ENCODE peak calls at places on chromosomes 3 and 15, in eight cellular contexts. K, R, H, Y, J, Z, F and O are unnamed samples.

GRCh38 chr15:90557651-90558084 is 27.9 kb downstream of the CRTC3 start:
- DNase-seq in Z (no peak), Y (no peak), H (peak; percentile 87), K (peak; percentile 65), R (peak; percentile 43), F (peak; percentile 82), J (peak; percentile 64), O (no peak)

GRCh38 chr15:45734244-45734643 is 99.4 kb downstream of the SQOR start:
- DNase-seq in H (no peak), Y (no peak), J (no peak), K (no peak), R (no peak), Z (no peak), F (no peak), O (no peak)

GRCh38 chr15:35061171-35062163 is 23.6 kb downstream of the NANOGP8 start:
- DNase-seq in F (no peak), R (no peak), Y (no peak), Z (no peak), J (no peak), K (no peak), H (peak; percentile 20), O (no peak)

GRCh38 chr3:174223611-174224010 is 635.5 kb upstream of the NAALADL2 start:
- DNase-seq in J (no peak), Z (no peak), K (no peak), F (no peak), R (no peak), H (no peak), Y (no peak), O (no peak)

GRCh38 chr15:72907733-72908132 is 124.2 kb upstream of the ADPGK start:
- DNase-seq in R (no peak), F (peak; percentile 18), Z (no peak), H (no peak), J (no peak), Y (peak; percentile 73), K (no peak), O (no peak)

GRCh38 chr3:124347418-124347817 is 355.5 kb upstream of the ROPN1 start:
- DNase-seq in Y (no peak), K (no peak), J (no peak), R (no peak), Z (no peak), F (no peak), H (no peak), O (no peak)

GRCh38 chr15:66802087-66803001 is 100.3 kb downstream of the SMAD6 start:
- DNase-seq in K (peak; percentile 62), Z (no peak), H (peak; percentile 76), R (peak; percentile 83), F (no peak), J (no peak), Y (peak; percentile 8), O (no peak)

GRCh38 chr15:92891533-92892200 is 8.5 kb upstream of the CHD2 start:
- DNase-seq in F (no peak), Z (no peak), H (no peak), Y (no peak), J (no peak), R (no peak), K (no peak), O (no peak)

GRCh38 chr3:39176025-39176714 is 16.2 kb downstream of the XIRP1 start:
- DNase-seq in J (no peak), F (no peak), K (no peak), R (no peak), H (no peak), Z (no peak), Y (no peak), O (no peak)

GRCh38 chr3:14555835-14556234 is 15.7 kb upstream of the GRIP2 start:
- DNase-seq in R (no peak), K (no peak), Y (peak; percentile 43), Z (no peak), F (peak; percentile 55), H (no peak), J (no peak), O (no peak)

GRCh38 chr3:109098245-109098644 is 19.7 kb downstream of the MORC1 start:
- DNase-seq in H (no peak), J (no peak), K (no peak), Y (peak; percentile 53), R (no peak), Z (no peak), F (no peak), O (no peak)

GRCh38 chr15:70401709-70402108 is 304.0 kb upstream of the TLE3 start:
- DNase-seq in R (no peak), Z (no peak), J (no peak), H (peak; percentile 14), F (no peak), K (no peak), Y (no peak), O (no peak)

GRCh38 chr3:101940521-101940992 is 91.2 kb downstream of the NFKBIZ start:
- DNase-seq in R (peak; percentile 96), K (peak; percentile 98), J (peak; percentile 41), F (peak; percentile 44), Z (no peak), Y (no peak), H (peak; percentile 98), O (no peak)

GRCh38 chr3:101943028-101943427 is 93.7 kb downstream of the NFKBIZ start:
- DNase-seq in H (no peak), K (no peak), Y (no peak), F (no peak), R (no peak), J (no peak), Z (no peak), O (no peak)

GRCh38 chr3:101941253-101942039 is 92.1 kb downstream of the NFKBIZ start:
- DNase-seq in F (no peak), H (peak; percentile 80), Y (no peak), J (no peak), R (peak; percentile 46), K (peak; percentile 67), Z (no peak), O (no peak)

GRCh38 chr3:101944308-101944707 is 95.0 kb downstream of the NFKBIZ start:
- DNase-seq in R (no peak), Z (no peak), Y (no peak), F (no peak), J (no peak), H (peak; percentile 79), K (no peak), O (no peak)

DNA sequence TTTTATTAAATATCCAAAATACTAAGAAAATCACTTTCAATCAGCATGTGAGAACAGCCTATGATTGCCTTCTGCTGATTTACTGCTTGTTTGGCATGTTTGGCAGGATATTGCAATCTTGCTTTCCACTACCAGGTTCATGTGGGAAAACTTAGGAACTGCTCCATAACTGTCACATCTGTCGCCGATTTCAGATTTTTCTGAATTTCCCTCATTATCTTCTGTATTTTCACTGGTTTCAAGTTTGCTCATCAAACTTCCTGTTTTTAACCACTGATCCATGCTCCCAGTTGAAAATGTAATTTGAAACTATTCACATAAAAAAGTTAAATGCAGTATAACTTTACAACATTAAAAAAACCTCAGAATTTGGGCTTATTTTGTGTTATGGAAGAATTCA is 93.0 kb downstream of the NFKBIZ start:
- DNase-seq in J (no peak), F (no peak), Y (no peak), Z (no peak), K (no peak), H (peak; percentile 13), R (peak; percentile 41), O (no peak)
- H3K4me3 ChIP-seq in J (no peak overlapping the region), F (no peak overlapping the region), Y (no peak overlapping the region), Z (no peak overlapping the region), K (no peak overlapping the region), H (no peak overlapping the region), R (peak overlapping the region; percentile 35), O (no peak overlapping the region)

DNA sequence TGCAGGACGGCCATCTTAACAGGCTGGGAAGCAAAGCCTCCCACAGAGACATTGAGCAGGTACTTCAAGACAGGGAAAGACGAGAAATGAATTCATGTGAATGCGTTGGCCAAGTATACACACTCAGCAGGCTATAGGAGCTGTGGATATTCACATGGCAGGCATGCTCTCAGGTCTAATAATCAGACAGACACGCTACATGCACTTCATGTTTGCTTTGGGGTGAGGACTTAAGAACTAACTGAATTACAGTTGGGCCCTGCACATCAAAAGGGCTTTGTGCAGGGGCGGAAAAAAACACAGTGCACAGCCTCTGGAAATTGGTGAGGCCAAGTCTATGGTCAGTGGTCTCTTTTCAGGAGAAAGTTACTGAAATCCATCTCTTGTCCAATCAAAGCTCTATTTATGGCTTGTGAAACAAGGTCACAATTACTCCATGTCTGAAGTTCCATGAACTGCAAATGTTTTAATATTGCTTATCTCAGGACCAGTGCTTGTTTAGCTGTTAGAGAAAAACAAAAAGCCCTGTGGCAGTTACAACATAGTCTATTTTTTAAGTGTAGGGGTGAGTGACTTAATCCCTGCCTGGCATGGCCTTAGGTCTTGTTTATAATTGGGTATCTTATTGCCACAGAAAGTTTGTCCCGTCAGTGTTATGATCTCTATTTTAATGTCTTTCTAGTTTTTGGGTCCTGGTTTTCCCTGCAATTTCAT is 100.6 kb upstream of the GOLGA6L6 start:
- DNase-seq in F (no peak), Y (no peak), K (no peak), Z (no peak), J (no peak), R (no peak), H (no peak), O (no peak)
- H3K9me3 ChIP-seq in F (no peaks in the 10 kb centered on the region), Y (peaks cover 17% of the 10 kb centered on the region), K (peaks cover 23% of the 10 kb centered on the region), Z (no peaks in the 10 kb centered on the region), J (no peaks in the 10 kb centered on the region), R (no peaks in the 10 kb centered on the region), H (no peaks in the 10 kb centered on the region), O (no peaks in the 10 kb centered on the region)

DNA sequence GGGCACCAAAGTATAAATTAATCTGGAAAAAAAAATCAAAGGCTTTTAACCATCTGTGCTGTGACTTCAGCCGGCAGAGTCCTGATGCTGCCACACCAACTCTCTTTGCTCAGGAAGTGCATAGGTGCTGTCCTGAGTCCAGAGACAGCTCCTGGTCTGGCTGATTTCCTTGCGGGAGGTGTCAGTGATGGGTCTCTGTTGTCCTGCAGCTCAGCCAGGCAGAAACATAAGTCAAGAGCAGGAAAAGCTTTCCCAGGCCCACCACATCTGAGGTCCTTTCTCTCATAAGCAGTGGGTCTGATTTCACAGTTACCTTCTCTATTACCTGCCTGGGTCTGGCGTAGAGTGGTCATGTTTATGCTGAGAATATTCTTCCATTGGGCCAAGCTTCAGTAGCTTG is 19.4 kb downstream of the CHST2 start:
- DNase-seq in F (no peak), Y (no peak), R (no peak), Z (no peak), H (no peak), J (no peak), K (no peak), O (no peak)
- H3K4me3 ChIP-seq in F (no peak overlapping the region), Y (no peak overlapping the region), R (no peak overlapping the region), Z (no peak overlapping the region), H (no peak overlapping the region), J (no peak overlapping the region), K (no peak overlapping the region), O (no peak overlapping the region)

GRCh38 chr15:42253300-42253699 is 19.7 kb upstream of the GANC start:
- DNase-seq in Z (no peak), F (no peak), R (no peak), K (no peak), Y (no peak), J (peak; percentile 39), H (no peak), O (no peak)
- H3K9me3 ChIP-seq in Z (no peaks in the 10 kb centered on the region), F (no peaks in the 10 kb centered on the region), R (no peaks in the 10 kb centered on the region), K (peaks cover 5% of the 10 kb centered on the region), Y (peaks cover 5% of the 10 kb centered on the region), J (no peaks in the 10 kb centered on the region), H (no peaks in the 10 kb centered on the region), O (no peaks in the 10 kb centered on the region)